ENCODE peak calls at places on chromosomes 4 and X, in four cellular contexts. X, Y, Q and C are unnamed samples.

GRCh38 chrX:10159069-10159468 is 2.3 kb downstream of the CLCN4 start:
- DNase-seq in Q (no peak), X (no peak), Y (no peak), C (no peak)

GRCh38 chrX:44903107-44903506 is 30.1 kb downstream of the KDM6A start:
- DNase-seq in Q (no peak), X (no peak), Y (peak; percentile 65), C (no peak)

GRCh38 chr4:109303141-109303499 is 662 bp upstream of the COL25A1 start:
- DNase-seq in Q (no peak), Y (no peak), X (no peak), C (no peak)

GRCh38 chrX:276588-277171 is 4.5 kb upstream of the PLCXD1 start:
- DNase-seq in X (peak; percentile 49), Q (peak; percentile 85), Y (peak; percentile 58), C (peak; percentile 42)

GRCh38 chr4:3283916-3284315 is 8.9 kb upstream of the RGS12 start:
- DNase-seq in Q (no peak), X (no peak), Y (no peak), C (no peak)

GRCh38 chr4:63233679-63234078 is 1175.6 kb downstream of the TECRL start:
- DNase-seq in X (no peak), Q (no peak), Y (no peak), C (no peak)

GRCh38 chrX:50497067-50497466 is 26.4 kb upstream of the DGKK start:
- DNase-seq in Q (no peak), Y (no peak), X (no peak), C (no peak)

GRCh38 chrX:101210630-101211029 is 9.0 kb upstream of the DRP2 start:
- DNase-seq in Y (no peak), X (no peak), Q (no peak), C (no peak)

GRCh38 chr4:110702326-110702725 is 79.4 kb upstream of the PITX2 start:
- DNase-seq in Q (no peak), X (no peak), Y (no peak), C (no peak)

GRCh38 chr4:87278335-87278794 is 44.3 kb downstream of the HSD17B13 start:
- DNase-seq in X (no peak), Y (no peak), Q (no peak), C (no peak)

GRCh38 chr4:98193459-98194105 is 50.3 kb upstream of the STPG2 start:
- DNase-seq in Y (peak; percentile 1), Q (no peak), X (no peak), C (no peak)

GRCh38 chrX:19772759-19773623 is 114.4 kb downstream of the SH3KBP1 start:
- DNase-seq in Y (no peak), X (no peak), Q (no peak), C (no peak)

GRCh38 chrX:109889289-109890006 is 113.5 kb upstream of the TMEM164 start:
- DNase-seq in Q (no peak), X (no peak), Y (no peak), C (no peak)

GRCh38 chr4:92101609-92102231 is 202.0 kb upstream of the GRID2 start:
- DNase-seq in X (no peak), Q (no peak), Y (no peak), C (no peak)

GRCh38 chrX:122941801-122942200 is 242.3 kb upstream of the GRIA3 start:
- DNase-seq in Q (no peak), Y (no peak), X (no peak), C (no peak)

GRCh38 chrX:30821116-30821515 is 67.9 kb downstream of the TAB3 start:
- DNase-seq in Y (no peak), X (no peak), Q (no peak), C (no peak)

GRCh38 chrX:152907084-152907651 is 9.3 kb downstream of the ZNF185 start:
- DNase-seq in X (no peak), Q (no peak), Y (no peak), C (no peak)

GRCh38 chr4:100248476-100248875 is 58.2 kb upstream of the DDIT4L start:
- DNase-seq in X (no peak), Q (no peak), Y (no peak), C (no peak)

GRCh38 chr4:134807231-134807745 is 605.7 kb upstream of the PABPC4L start:
- DNase-seq in X (no peak), Q (no peak), Y (no peak), C (no peak)

GRCh38 chrX:40996886-40997530 is 88.2 kb upstream of the USP9X start:
- DNase-seq in Q (no peak), X (no peak), Y (peak; percentile 78), C (no peak)
- H3K27ac ChIP-seq in Q (no peak overlapping the region), X (no peak overlapping the region), Y (peak overlapping the region; percentile 48), C (no peak overlapping the region)

DNA sequence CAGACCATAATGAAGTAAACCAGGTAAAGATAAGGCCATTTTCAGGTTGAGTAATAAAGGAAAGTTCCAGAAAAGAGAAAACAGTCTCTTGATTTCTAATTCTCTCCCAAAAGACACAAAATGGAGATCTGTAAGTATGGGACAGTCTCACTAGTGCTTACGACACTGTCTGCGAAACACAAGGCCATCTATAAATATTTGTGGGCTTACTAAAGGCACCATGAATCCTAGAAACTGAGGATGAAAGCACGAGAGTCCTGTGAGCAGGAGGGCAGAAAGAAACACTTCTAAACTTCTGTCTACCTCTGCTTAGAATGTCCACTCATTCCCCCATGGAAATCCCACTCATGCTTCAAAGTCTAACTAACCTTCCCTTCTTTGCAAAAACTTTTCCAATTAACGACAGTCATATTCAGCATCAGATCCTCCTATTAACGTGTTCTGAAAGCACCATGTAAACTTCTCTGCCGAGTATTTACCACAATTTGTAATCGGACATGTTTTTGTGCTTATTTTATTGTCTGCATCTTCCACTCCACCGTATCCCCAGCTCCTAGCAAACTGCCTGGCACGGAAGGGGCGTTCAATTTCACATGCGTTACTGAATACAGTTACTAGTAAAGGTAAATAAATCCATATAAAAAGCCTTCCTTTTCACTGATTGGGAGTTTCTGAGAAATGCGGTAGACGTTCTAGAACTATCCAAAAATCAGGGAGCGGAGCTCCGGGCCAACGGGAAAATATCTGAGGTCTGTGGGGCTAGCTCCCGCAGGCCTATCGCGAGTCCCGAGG is 672 bp downstream of the PSMD10 start:
- DNase-seq in X (no peak), Y (peak; percentile 25), Q (no peak), C (no peak)
- TF ChIP-seq POLR2A in X (no peak), Y (no peak), Q (no peak), C (no peak)

GRCh38 chr4:73409012-73409862 is 5.2 kb downstream of the ALB start:
- DNase-seq in Y (no peak), Q (no peak), X (no peak), C (no peak)

GRCh38 chr4:73410916-73411730 is 7.0 kb downstream of the ALB start:
- DNase-seq in Y (no peak), Q (no peak), X (no peak), C (no peak)

GRCh38 chr4:73408181-73408867 is 4.2 kb downstream of the ALB start:
- DNase-seq in X (no peak), Y (no peak), Q (no peak), C (no peak)

GRCh38 chr4:73411731-73412414 is 7.8 kb downstream of the ALB start:
- DNase-seq in X (no peak), Q (no peak), Y (no peak), C (no peak)

DNA sequence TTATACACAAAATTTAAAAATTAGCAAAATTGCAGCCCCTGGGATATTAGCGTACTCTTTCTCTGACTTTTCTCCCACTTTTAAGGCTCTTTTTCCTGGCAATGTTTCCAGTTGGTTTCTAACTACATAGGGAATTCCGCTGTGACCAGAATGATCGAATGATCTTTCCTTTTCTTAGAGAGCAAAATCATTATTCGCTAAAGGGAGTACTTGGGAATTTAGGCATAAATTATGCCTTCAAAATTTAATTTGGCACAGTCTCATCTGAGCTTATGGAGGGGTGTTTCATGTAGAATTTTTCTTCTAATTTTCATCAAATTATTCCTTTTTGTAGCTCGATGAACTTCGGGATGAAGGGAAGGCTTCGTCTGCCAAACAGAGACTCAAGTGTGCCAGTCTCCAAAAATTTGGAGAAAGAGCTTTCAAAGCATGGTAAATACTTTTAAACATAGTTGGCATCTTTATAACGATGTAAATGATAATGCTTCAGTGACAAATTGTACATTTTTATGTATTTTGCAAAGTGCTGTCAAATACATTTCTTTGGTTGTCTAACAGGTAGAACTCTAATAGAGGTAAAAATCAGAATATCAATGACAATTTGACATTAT is 6.0 kb downstream of the ALB start:
- DNase-seq in Q (no peak), X (no peak), Y (no peak), C (no peak)
- H3K27ac ChIP-seq in Q (no peak overlapping the region), X (no peak overlapping the region), Y (no peak overlapping the region), C (no peak overlapping the region)

DNA sequence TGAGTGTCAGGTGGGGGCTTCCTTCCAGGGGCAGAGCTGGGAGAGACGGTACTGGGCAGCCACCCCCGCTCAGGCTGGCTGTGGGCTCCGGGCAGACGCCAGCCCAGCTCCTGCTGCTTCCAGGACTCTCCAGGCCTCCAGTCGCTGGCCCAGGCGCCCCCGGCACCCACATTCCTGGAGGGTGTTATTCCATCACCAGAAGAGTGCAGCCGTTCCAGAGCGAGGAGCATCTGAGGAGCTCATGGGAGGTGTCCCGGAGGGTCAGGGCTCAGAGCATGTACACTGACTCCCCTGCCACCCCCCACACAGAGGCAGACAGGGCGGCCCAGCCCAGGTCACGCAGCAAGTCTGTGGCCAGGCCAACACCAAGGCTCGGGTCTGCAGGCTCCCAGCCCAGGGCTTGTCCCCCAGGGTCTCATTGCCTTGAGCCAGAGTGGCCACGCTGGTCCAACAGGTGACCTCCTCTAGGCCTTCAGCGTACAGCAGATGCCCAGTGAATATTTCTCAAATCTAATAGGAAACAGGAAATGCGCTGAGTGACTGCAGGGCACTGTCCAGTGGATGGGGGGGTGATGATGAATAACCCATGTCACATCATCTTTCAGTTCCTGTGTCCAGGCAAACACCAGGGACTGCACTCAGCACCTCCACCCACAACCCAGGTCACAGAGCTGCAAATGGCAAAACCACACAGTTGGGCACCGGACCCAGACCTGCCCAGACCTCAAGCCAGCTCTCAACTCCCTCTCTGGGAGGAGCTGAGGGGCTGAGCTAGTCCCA is 37.2 kb downstream of the ABLIM2 start:
- DNase-seq in Q (no peak), Y (no peak), X (no peak), C (no peak)
- TF ChIP-seq POLR2A in Q (no peak), Y (no peak), X (no peak), C (no peak)

DNA sequence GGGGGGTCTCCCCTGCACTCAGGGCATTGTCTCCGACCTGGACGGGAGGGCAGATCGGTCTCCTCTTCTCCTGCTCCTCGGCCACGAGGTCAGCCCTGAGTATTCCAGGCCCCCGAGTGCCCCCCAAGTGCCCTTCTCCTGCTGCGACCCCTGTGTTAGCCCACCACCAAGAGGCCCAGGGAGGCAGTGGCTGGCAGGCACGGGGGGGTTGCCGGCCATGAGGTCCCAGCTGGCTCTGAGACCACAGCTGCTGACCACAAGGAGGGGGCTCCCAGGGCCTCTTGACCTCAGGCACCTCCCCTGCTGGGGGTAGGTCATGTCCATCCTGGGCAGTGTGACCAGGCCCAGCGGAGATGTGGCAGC is 186.1 kb upstream of the PSAPL1 start:
- DNase-seq in Q (no peak), X (no peak), Y (no peak), C (no peak)
- H3K27ac ChIP-seq in Q (no peak overlapping the region), X (no peak overlapping the region), Y (no peak overlapping the region), C (no peak overlapping the region)